ENCODE peak calls at places on chromosomes 1 and 21, in six cellular contexts. F, N, W, C, K and H are unnamed samples.

GRCh38 chr1:163036661-163037060 is 32.5 kb upstream of the RGS4 start:
- DNase-seq in F (no peak), N (no peak), W (peak), C (no peak), K (no peak), H (no peak)

GRCh38 chr1:20102875-20103274 is 16.5 kb downstream of the PLA2G2D start:
- DNase-seq in F (peak), N (no peak), W (peak), C (peak), K (no peak), H (no peak)

GRCh38 chr1:28208818-28209441 is 23.9 kb downstream of the DNAJC8 start:
- DNase-seq in F (peak), N (peak), W (peak), C (peak), K (peak), H (peak)

GRCh38 chr1:43711049-43711448 is 3.7 kb downstream of the ST3GAL3 start:
- DNase-seq in F (peak), N (no peak), W (peak), C (peak), K (no peak), H (no peak)

GRCh38 chr1:242243472-242243871 is 244.6 kb upstream of the MAP1LC3C start:
- DNase-seq in F (peak), N (no peak), W (no peak), C (peak), K (no peak), H (no peak)

GRCh38 chr1:247448107-247448778 is 9.7 kb downstream of the OR2B11 start:
- DNase-seq in F (peak), N (peak), W (peak), C (peak), K (peak), H (peak)

GRCh38 chr1:112389689-112390088 is 6.3 kb upstream of the CTTNBP2NL start:
- DNase-seq in F (no peak), N (no peak), W (peak), C (no peak), K (no peak), H (no peak)

GRCh38 chr1:20110679-20111078 is 8.7 kb downstream of the PLA2G2D start:
- DNase-seq in F (peak), N (no peak), W (peak), C (no peak), K (no peak), H (no peak)

GRCh38 chr1:59520759-59521442 is 224.0 kb downstream of the FGGY start:
- DNase-seq in F (peak), N (no peak), W (no peak), C (peak), K (no peak), H (no peak)

GRCh38 chr1:210072129-210072528 is 134.1 kb downstream of the SYT14 start:
- DNase-seq in F (no peak), N (no peak), W (peak), C (peak), K (no peak), H (no peak)

GRCh38 chr1:25063591-25064416 is 133.7 kb upstream of the RUNX3 start:
- DNase-seq in F (no peak), N (no peak), W (no peak), C (peak), K (no peak), H (no peak)

GRCh38 chr1:67339623-67340343 is 32.1 kb downstream of the IL12RB2 start:
- DNase-seq in F (peak), N (no peak), W (peak), C (peak), K (no peak), H (no peak)

GRCh38 chr21:37877171-37877570 is 39.1 kb downstream of the KCNJ6 start:
- DNase-seq in F (peak), N (no peak), W (peak), C (peak), K (no peak), H (no peak)

GRCh38 chr1:226498690-226499008 is 49.9 kb upstream of the STUM start:
- DNase-seq in F (no peak), N (no peak), W (no peak), C (no peak), K (no peak), H (no peak)

GRCh38 chr1:151715726-151716404 is 738 bp downstream of the CELF3 start:
- DNase-seq in F (no peak), N (no peak), W (no peak), C (no peak), K (peak), H (peak)

GRCh38 chr21:44706706-44707615 is 4.4 kb downstream of the TSPEAR start:
- DNase-seq in F (no peak), N (peak), W (no peak), C (no peak), K (no peak), H (peak)

GRCh38 chr1:157505481-157506272 is 46.6 kb downstream of the FCRL5 start:
- DNase-seq in F (peak), N (peak), W (peak), C (peak), K (peak), H (peak)

GRCh38 chr1:53135735-53136114 is 6.7 kb downstream of the SLC1A7 start:
- DNase-seq in F (peak), N (no peak), W (peak), C (peak), K (no peak), H (no peak)

GRCh38 chr1:219927956-219928790 is at the start of gene SLC30A10:
- DNase-seq in F (peak), N (peak), W (peak), C (peak), K (peak), H (peak)

GRCh38 chr1:77976433-77977076 is 2.3 kb downstream of the FUBP1 start:
- DNase-seq in F (no peak), N (no peak), W (no peak), C (no peak), K (no peak), H (peak)

GRCh38 chr1:110215621-110216020 is 5.5 kb downstream of the KCNC4 start:
- DNase-seq in F (no peak), N (no peak), W (no peak), C (no peak), K (no peak), H (no peak)

GRCh38 chr1:114435088-114435715 is 75.8 kb downstream of the TRIM33 start:
- DNase-seq in F (no peak), N (no peak), W (no peak), C (no peak), K (no peak), H (no peak)

GRCh38 chr1:33299461-33300155 is 21.3 kb downstream of the A3GALT2 start:
- DNase-seq in F (no peak), N (no peak), W (no peak), C (no peak), K (no peak), H (no peak)